ENCODE peak calls at places on chromosomes 1 and 21, in eight cellular contexts. L is MCF 10A, Z is K562, G is breast epithelium, M is colonic mucosa, H is H9, R is fibroblast of mammary gland, Q is AG09319. V is an unnamed sample.

GRCh38 chr1:163709636-163710035 is 387.9 kb downstream of the NUF2 start:
- DNase-seq in L (peak), Z (no peak), G (no peak), M (no peak), H (no peak), R (peak), Q (no peak), V (no peak)

GRCh38 chr1:111920221-111921024 is 69.0 kb downstream of the KCND3 start:
- DNase-seq in L (peak), Z (peak), G (peak), M (no peak), H (no peak), R (no peak), Q (peak), V (no peak)

GRCh38 chr1:40352126-40352525 is 21.4 kb upstream of the SMAP2 start:
- DNase-seq in L (no peak), Z (no peak), G (no peak), M (no peak), H (no peak), R (no peak), Q (no peak), V (no peak)

GRCh38 chr1:27341525-27342252 is at the start of gene SYTL1:
- DNase-seq in L (peak), Z (peak), G (peak), M (peak), H (peak), R (peak), Q (no peak), V (no peak)

GRCh38 chr1:186568221-186568620 is 107.3 kb upstream of the PDC start:
- DNase-seq in L (no peak), Z (no peak), G (no peak), M (no peak), H (no peak), R (no peak), Q (no peak), V (no peak)

GRCh38 chr1:167922023-167922422 is 8.1 kb upstream of the ADCY10 start:
- DNase-seq in L (no peak), Z (no peak), G (no peak), M (no peak), H (no peak), R (peak), Q (no peak), V (no peak)

GRCh38 chr1:226691257-226691656 is 47.8 kb downstream of the ITPKB start:
- DNase-seq in L (no peak), Z (no peak), G (no peak), M (no peak), H (no peak), R (no peak), Q (no peak), V (no peak)

GRCh38 chr1:25699501-25700089 is 83.0 kb downstream of the MAN1C1 start:
- DNase-seq in L (no peak), Z (peak), G (no peak), M (no peak), H (no peak), R (peak), Q (no peak), V (no peak)

GRCh38 chr1:114369930-114370329 is 141.1 kb downstream of the TRIM33 start:
- DNase-seq in L (no peak), Z (peak), G (no peak), M (no peak), H (no peak), R (no peak), Q (no peak), V (no peak)

GRCh38 chr1:70072239-70072751 is 133.1 kb downstream of the LRRC40 start:
- DNase-seq in L (no peak), Z (no peak), G (no peak), M (no peak), H (no peak), R (peak), Q (no peak), V (no peak)

GRCh38 chr1:11061652-11062365 is 2.0 kb upstream of the SRM start:
- DNase-seq in L (no peak), Z (peak), G (no peak), M (no peak), H (no peak), R (no peak), Q (no peak), V (no peak)
- TF ChIP-seq CTCF in L (no peak), Z (peak), G (no peak), M (no peak), H (no peak), R (no peak), Q (no peak), V (no peak)

GRCh38 chr1:109821831-109822745 is 58.4 kb upstream of the EPS8L3 start:
- DNase-seq in L (peak), Z (peak), G (no peak), M (no peak), H (peak), R (peak), Q (peak), V (no peak)

GRCh38 chr1:109825774-109826173 is 62.1 kb upstream of the EPS8L3 start:
- DNase-seq in L (no peak), Z (no peak), G (no peak), M (no peak), H (no peak), R (no peak), Q (no peak), V (no peak)

GRCh38 chr1:109824349-109825115 is 60.8 kb upstream of the EPS8L3 start:
- DNase-seq in L (no peak), Z (no peak), G (no peak), M (no peak), H (no peak), R (no peak), Q (no peak), V (no peak)

GRCh38 chr1:109822749-109823542 is 59.2 kb upstream of the EPS8L3 start:
- DNase-seq in L (no peak), Z (no peak), G (no peak), M (no peak), H (peak), R (no peak), Q (no peak), V (no peak)

GRCh38 chr1:109823543-109824348 is 60.0 kb upstream of the EPS8L3 start:
- DNase-seq in L (peak), Z (peak), G (no peak), M (peak), H (no peak), R (peak), Q (no peak), V (no peak)
- TF ChIP-seq CTCF in L (no peak), Z (peak), G (no peak), M (no peak), H (no peak), R (no peak), Q (peak), V (no peak)

GRCh38 chr1:231566468-231566867 is 38.0 kb downstream of the TSNAX start:
- DNase-seq in L (no peak), Z (no peak), G (no peak), M (no peak), H (no peak), R (no peak), Q (no peak), V (no peak)
- TF ChIP-seq CTCF in L (no peak), Z (no peak), G (no peak), M (no peak), H (no peak), R (no peak), Q (no peak), V (no peak)

GRCh38 chr21:34592120-34592561 is 22.8 kb downstream of the RCAN1 start:
- DNase-seq in L (no peak), Z (peak), G (no peak), M (peak), H (no peak), R (peak), Q (no peak), V (no peak)

GRCh38 chr21:34593954-34594531 is 20.9 kb downstream of the RCAN1 start:
- DNase-seq in L (no peak), Z (no peak), G (no peak), M (no peak), H (no peak), R (no peak), Q (no peak), V (no peak)

GRCh38 chr21:34593423-34593822 is 21.5 kb downstream of the RCAN1 start:
- DNase-seq in L (no peak), Z (no peak), G (no peak), M (no peak), H (no peak), R (no peak), Q (no peak), V (no peak)

GRCh38 chr21:34592573-34592972 is 22.3 kb downstream of the RCAN1 start:
- DNase-seq in L (no peak), Z (no peak), G (no peak), M (no peak), H (no peak), R (no peak), Q (no peak), V (no peak)

GRCh38 chr21:34589511-34590282 is 25.2 kb downstream of the RCAN1 start:
- DNase-seq in L (no peak), Z (no peak), G (no peak), M (peak), H (no peak), R (no peak), Q (no peak), V (no peak)
- TF ChIP-seq CTCF in L (no peak), Z (no peak), G (no peak), M (no peak), H (no peak), R (no peak), Q (no peak), V (no peak)

GRCh38 chr1:240771450-240771849 is 159.5 kb upstream of the GREM2 start:
- DNase-seq in L (no peak), Z (no peak), G (no peak), M (no peak), H (no peak), R (no peak), Q (no peak), V (no peak)
- TF ChIP-seq CTCF in L (no peak), Z (no peak), G (no peak), M (no peak), H (no peak), R (no peak), Q (no peak), V (no peak)

GRCh38 chr1:88876573-88877335 is 14.6 kb downstream of the GTF2B start:
- DNase-seq in L (no peak), Z (no peak), G (no peak), M (no peak), H (no peak), R (no peak), Q (no peak), V (no peak)

GRCh38 chr1:88878731-88879130 is 12.6 kb downstream of the GTF2B start:
- DNase-seq in L (no peak), Z (no peak), G (no peak), M (no peak), H (no peak), R (peak), Q (no peak), V (no peak)

GRCh38 chr1:88877382-88877825 is 14.0 kb downstream of the GTF2B start:
- DNase-seq in L (peak), Z (peak), G (no peak), M (no peak), H (no peak), R (peak), Q (no peak), V (no peak)

GRCh38 chr1:88875595-88875994 is 15.8 kb downstream of the GTF2B start:
- DNase-seq in L (no peak), Z (no peak), G (no peak), M (no peak), H (no peak), R (no peak), Q (no peak), V (no peak)

GRCh38 chr1:88877911-88878310 is 13.5 kb downstream of the GTF2B start:
- DNase-seq in L (no peak), Z (no peak), G (no peak), M (no peak), H (no peak), R (no peak), Q (no peak), V (no peak)
- TF ChIP-seq CTCF in L (no peak), Z (no peak), G (no peak), M (no peak), H (no peak), R (no peak), Q (no peak), V (no peak)

GRCh38 chr1:46622341-46622740 is 5.7 kb upstream of the MOB3C start:
- DNase-seq in L (peak), Z (peak), G (no peak), M (peak), H (peak), R (peak), Q (no peak), V (no peak)
- TF ChIP-seq CTCF in L (peak), Z (peak), G (peak), M (peak), H (peak), R (peak), Q (peak), V (peak)

V was measured in mesothelial cell of epicardium.